ENCODE peak calls at places on chromosomes 1 and 21, in ten cellular contexts. Z, Y, J, D, N, P, M, W, G and K are unnamed samples.

GRCh38 chr1:54510715-54511270 is 37.2 kb upstream of the ACOT11 start:
- DNase-seq in M (no peak), W (peak; percentile 28), N (no peak), J (no peak), G (no peak), P (no peak), Z (no peak), Y (no peak), D (no peak), K (no peak)

GRCh38 chr21:41764558-41765392 is 2.1 kb downstream of the RIPK4 start:
- DNase-seq in G (no peak), J (peak; percentile 37), D (no peak), M (peak; percentile 74), Z (no peak), N (peak; percentile 75), Y (no peak), W (no peak), P (no peak), K (no peak)

GRCh38 chr1:209072481-209072880 is 511.0 kb upstream of the CAMK1G start:
- DNase-seq in D (no peak), Z (no peak), J (no peak), W (no peak), N (peak; percentile 31), P (no peak), G (no peak), M (no peak), Y (no peak), K (no peak)

GRCh38 chr21:41798326-41798725 is 31.5 kb upstream of the RIPK4 start:
- DNase-seq in P (no peak), G (no peak), N (no peak), D (no peak), W (no peak), Z (no peak), Y (no peak), J (no peak), M (no peak), K (no peak)

GRCh38 chr21:44764319-44765230 is 37.0 kb downstream of the UBE2G2 start:
- DNase-seq in Y (no peak), D (no peak), P (no peak), J (no peak), W (no peak), M (no peak), G (no peak), N (no peak), Z (no peak), K (no peak)

GRCh38 chr1:94883688-94884087 is 43.2 kb downstream of the CNN3 start:
- DNase-seq in J (no peak), Z (no peak), W (peak; percentile 24), M (no peak), N (no peak), D (peak; percentile 9), Y (peak; percentile 32), G (peak; percentile 75), P (peak; percentile 46), K (no peak)

GRCh38 chr1:47280142-47280541 is 33.8 kb downstream of the STIL start:
- DNase-seq in J (no peak), N (no peak), G (no peak), Y (no peak), D (no peak), P (no peak), W (no peak), Z (no peak), M (no peak), K (no peak)

GRCh38 chr1:11789126-11790067 is 16.4 kb downstream of the MTHFR start:
- DNase-seq in J (no peak), M (no peak), N (no peak), D (no peak), G (no peak), Z (no peak), P (no peak), W (no peak), Y (no peak), K (no peak)

GRCh38 chr1:179183857-179184256 is 45.6 kb downstream of the ABL2 start:
- DNase-seq in J (no peak), W (no peak), M (no peak), G (no peak), Z (no peak), P (no peak), Y (no peak), D (no peak), N (no peak), K (no peak)

GRCh38 chr21:45982256-45982757 is 737 bp downstream of the COL6A1 start:
- DNase-seq in M (peak; percentile 6), D (no peak), W (no peak), J (no peak), N (no peak), Y (peak; percentile 6), P (no peak), G (no peak), Z (no peak), K (no peak)

GRCh38 chr1:209761021-209761635 is 5.3 kb downstream of the TRAF3IP3 start:
- DNase-seq in Y (no peak), D (no peak), Z (no peak), P (no peak), M (no peak), J (no peak), G (no peak), N (no peak), W (no peak), K (no peak)

GRCh38 chr1:15214507-15214906 is 32.5 kb upstream of the FHAD1 start:
- DNase-seq in Z (no peak), M (no peak), J (no peak), P (no peak), N (no peak), D (no peak), W (no peak), Y (no peak), G (no peak), K (no peak)

GRCh38 chr1:246827396-246827795 is 103.2 kb downstream of the SCCPDH start:
- DNase-seq in Y (no peak), M (no peak), P (no peak), W (no peak), J (peak; percentile 75), Z (no peak), N (no peak), G (no peak), D (no peak), K (no peak)

GRCh38 chr21:38820471-38821239 is 14.9 kb downstream of the ETS2 start:
- DNase-seq in P (no peak), Z (no peak), Y (no peak), W (no peak), N (no peak), D (no peak), M (no peak), G (peak; percentile 30), J (no peak), K (no peak)

GRCh38 chr1:117301906-117302305 is 65.3 kb upstream of the MAN1A2 start:
- DNase-seq in D (no peak), M (no peak), W (no peak), N (no peak), Z (no peak), G (no peak), P (no peak), J (no peak), Y (no peak), K (no peak)

GRCh38 chr1:182602945-182603645 is 1.1 kb downstream of the RGS16 start:
- DNase-seq in J (no peak), G (peak; percentile 21), Z (no peak), P (no peak), D (no peak), N (no peak), W (no peak), Y (peak; percentile 40), M (no peak), K (no peak)

GRCh38 chr1:231508941-231509340 is 19.5 kb upstream of the TSNAX start:
- DNase-seq in Y (no peak), J (no peak), Z (no peak), G (no peak), N (no peak), P (no peak), M (no peak), W (no peak), D (no peak), K (no peak)

GRCh38 chr1:234478152-234478480 is 863 bp downstream of the TARBP1 start:
- DNase-seq in M (peak; percentile 62), W (peak; percentile 76), Y (peak; percentile 76), P (no peak), Z (peak; percentile 72), N (no peak), G (peak; percentile 88), J (peak; percentile 56), D (peak; percentile 83), K (peak; percentile 70)

GRCh38 chr1:167369933-167370332 is 148.4 kb downstream of the CD247 start:
- DNase-seq in M (no peak), Y (no peak), G (no peak), Z (no peak), P (no peak), N (no peak), W (no peak), J (no peak), D (no peak), K (no peak)

GRCh38 chr1:183100575-183100974 is 77.4 kb downstream of the LAMC1 start:
- DNase-seq in W (no peak), Z (no peak), D (no peak), G (no peak), J (no peak), N (no peak), P (no peak), Y (no peak), M (no peak), K (no peak)

GRCh38 chr1:173328961-173329360 is 121.8 kb upstream of the TNFSF4 start:
- DNase-seq in W (no peak), Z (no peak), N (no peak), M (no peak), Y (no peak), D (no peak), G (no peak), J (no peak), P (no peak), K (no peak)

GRCh38 chr1:225845633-225846259 is 35.8 kb downstream of the EPHX1 start:
- DNase-seq in Z (peak; percentile 42), G (peak; percentile 77), P (peak; percentile 65), D (no peak), N (peak; percentile 23), Y (peak; percentile 44), J (peak; percentile 35), M (peak; percentile 86), W (peak; percentile 46), K (peak; percentile 22)

GRCh38 chr1:158527190-158527815 is 26.9 kb downstream of the OR6Y1 start:
- DNase-seq in N (no peak), W (no peak), M (no peak), P (peak; percentile 55), D (no peak), Z (no peak), J (peak; percentile 39), G (peak; percentile 8), Y (peak; percentile 3), K (peak; percentile 55)

GRCh38 chr1:198933506-198933905 is 294.7 kb downstream of the PTPRC start:
- DNase-seq in W (no peak), G (peak; percentile 59), Y (no peak), J (no peak), Z (no peak), P (no peak), D (no peak), M (no peak), N (no peak), K (no peak)